ENCODE peak calls at places on chromosomes 13 and 19, in eight cellular contexts. R is B cell, G is left ventricle myocardium inferior, X is omental fat pad, J is cardiac fibroblast, D is psoas muscle, C is type B pancreatic cell, Q is fibroblast of pulmonary artery. I is an unnamed sample.

GRCh38 chr13:113551081-113552000 is 33.2 kb upstream of the TFDP1 start:
- DNase-seq in C (peak; percentile 58), G (no peak), R (no peak), Q (no peak), X (no peak), J (no peak), D (no peak), I (no peak)

GRCh38 chr13:44236370-44236769 is 137.3 kb upstream of the SERP2 start:
- DNase-seq in G (no peak), R (no peak), X (no peak), J (peak; percentile 46), C (no peak), Q (peak; percentile 69), D (no peak), I (peak; percentile 60)

GRCh38 chr19:11464333-11465265 is 16.2 kb downstream of the ELAVL3 start:
- DNase-seq in G (no peak), J (no peak), Q (no peak), R (no peak), C (no peak), D (no peak), X (no peak), I (no peak)

GRCh38 chr19:55640577-55641375 is at the start of gene ZNF580:
- DNase-seq in Q (peak; percentile 86), C (no peak), X (no peak), D (peak; percentile 86), J (peak; percentile 91), G (peak; percentile 71), R (peak; percentile 74), I (peak; percentile 91)

GRCh38 chr13:19927117-19927734 is 31.3 kb upstream of the ZMYM2 start:
- DNase-seq in J (peak; percentile 15), Q (peak; percentile 34), D (no peak), C (no peak), R (peak; percentile 19), X (no peak), G (no peak), I (peak; percentile 65)

GRCh38 chr19:35226748-35227147 is 1.8 kb downstream of the FAM187B start:
- DNase-seq in X (no peak), R (no peak), G (no peak), J (no peak), C (peak; percentile 37), Q (no peak), D (no peak), I (no peak)

GRCh38 chr19:18645035-18645511 is 8.2 kb downstream of the KLHL26 start:
- DNase-seq in D (no peak), G (no peak), C (no peak), X (no peak), R (no peak), J (no peak), Q (no peak), I (no peak)

GRCh38 chr13:94950303-94950702 is 238.0 kb upstream of the SOX21 start:
- DNase-seq in X (no peak), R (no peak), D (no peak), J (peak; percentile 8), C (no peak), Q (peak; percentile 16), G (no peak), I (no peak)

GRCh38 chr19:15297416-15298224 is 34.7 kb downstream of the BRD4 start:
- DNase-seq in G (no peak), C (no peak), D (no peak), X (no peak), R (no peak), Q (peak; percentile 63), J (peak; percentile 37), I (peak; percentile 77)

GRCh38 chr13:44103721-44104490 is 224.2 kb downstream of the LACC1 start:
- DNase-seq in C (no peak), G (no peak), J (no peak), Q (no peak), R (no peak), D (peak; percentile 75), X (no peak), I (no peak)

GRCh38 chr19:10797078-10797477 is 38.9 kb downstream of the TMED1 start:
- DNase-seq in C (no peak), R (no peak), X (no peak), Q (no peak), J (no peak), G (no peak), D (no peak), I (no peak)

GRCh38 chr13:72599148-72599743 is 128.2 kb downstream of the MZT1 start:
- DNase-seq in G (no peak), X (no peak), R (no peak), D (no peak), J (no peak), Q (no peak), C (no peak), I (no peak)

DNA sequence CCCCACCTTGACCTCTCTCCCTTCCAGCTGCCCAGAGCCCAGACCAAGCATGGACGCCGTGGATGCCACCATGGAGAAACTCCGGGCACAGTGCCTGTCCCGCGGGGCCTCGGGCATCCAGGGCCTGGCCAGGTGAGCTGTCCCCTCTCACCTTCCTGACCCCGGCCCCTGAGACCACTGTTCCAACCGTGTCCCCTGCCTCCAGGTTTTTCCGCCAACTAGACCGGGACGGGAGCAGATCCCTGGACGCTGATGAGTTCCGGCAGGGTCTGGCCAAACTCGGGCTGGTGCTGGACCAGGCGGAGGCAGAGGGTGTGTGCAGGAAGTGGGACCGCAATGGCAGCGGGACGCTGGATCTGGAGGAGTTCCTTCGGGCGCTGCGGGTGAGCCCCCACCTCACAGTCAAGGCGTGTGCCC is 312 bp downstream of the CAPS start:
- DNase-seq in Q (no peak), C (no peak), R (no peak), D (no peak), G (no peak), X (no peak), J (no peak), I (no peak)
- TF ChIP-seq CTCF in Q (no peak), C (no peak), R (no peak), D (no peak), G (no peak), X (no peak), J (no peak), I (no peak)

GRCh38 chr13:99600318-99600717 is 99.0 kb downstream of the TM9SF2 start:
- DNase-seq in Q (no peak), X (no peak), C (no peak), D (no peak), G (no peak), J (no peak), R (no peak), I (no peak)
- TF ChIP-seq CTCF in Q (no peak), X (no peak), C (peak; percentile 53), D (no peak), G (peak; percentile 17), J (no peak), R (no peak), I (peak; percentile 29)

DNA sequence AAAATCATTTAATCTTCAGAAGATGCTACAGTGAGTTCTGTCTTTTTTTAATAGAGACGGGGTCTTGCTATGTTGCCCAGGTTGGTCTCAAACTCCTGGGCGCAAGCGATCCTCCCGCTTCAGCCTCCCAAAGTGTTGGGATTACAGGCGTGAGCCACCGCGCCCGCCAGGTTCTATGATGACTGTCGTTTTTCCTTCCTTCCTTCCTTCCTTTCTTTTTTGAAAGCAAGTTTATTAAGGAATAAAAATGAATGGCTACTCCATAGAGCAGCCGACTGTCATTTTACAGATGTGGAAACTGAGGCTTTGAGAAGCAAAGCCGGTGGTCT is 511 bp upstream of the GAMT start:
- DNase-seq in C (no peak), G (no peak), D (no peak), X (no peak), J (no peak), Q (no peak), R (no peak), I (no peak)
- TF ChIP-seq CTCF in C (no peak), G (no peak), D (no peak), X (no peak), J (no peak), Q (no peak), R (no peak), I (no peak)

GRCh38 chr19:57830071-57830602 is at the start of gene ZNF587B:
- DNase-seq in R (no peak), Q (peak; percentile 89), D (peak; percentile 84), X (peak; percentile 60), J (peak; percentile 90), C (peak; percentile 86), G (peak; percentile 82), I (peak; percentile 84)
- TF ChIP-seq CTCF in R (peak; percentile 39), Q (peak; percentile 18), D (peak; percentile 39), X (no peak), J (no peak), C (peak; percentile 62), G (peak; percentile 48), I (peak; percentile 53)